ENCODE peak calls at places on chromosomes 5 and 9, in nine cellular contexts. T is head of caudate nucleus; D is activated CD4-positive, alpha-beta T cell treated with anti-CD3 and anti-CD28 coated beads, Interleukin-2, amount 50 U/mL, for 24 hours; W is GF-D8; G is NCI-H2171; F is naive thymus-derived CD8-positive, alpha-beta T cell; S is foreskin fibroblast; X is Caco-2; E is naive thymus-derived CD4-positive, alpha-beta T cell. H is an unnamed sample.

GRCh38 chr5:157709346-157709745 is 21.9 kb upstream of the THG1L start:
- DNase-seq in E (no peak), T (no peak), W (no peak), F (no peak), X (no peak), G (no peak), S (no peak), D (no peak), H (no peak)

GRCh38 chr9:87109182-87109581 is 161.9 kb upstream of the GAS1 start:
- DNase-seq in W (no peak), D (no peak), T (no peak), F (no peak), X (no peak), S (peak), G (no peak), E (no peak), H (no peak)

GRCh38 chr5:67129768-67130167 is 66.8 kb downstream of the CD180 start:
- DNase-seq in E (no peak), G (no peak), S (no peak), D (no peak), F (no peak), X (no peak), W (no peak), T (no peak), H (no peak)

GRCh38 chr5:176319827-176320554 is 41.6 kb downstream of the KIAA1191 start:
- DNase-seq in W (no peak), E (no peak), S (no peak), T (no peak), F (no peak), X (no peak), D (no peak), G (no peak), H (no peak)

GRCh38 chr5:123690821-123691220 is 178.8 kb downstream of the CSNK1G3 start:
- DNase-seq in G (no peak), F (no peak), S (peak), W (no peak), E (no peak), X (no peak), T (no peak), D (no peak), H (no peak)

GRCh38 chr5:157485811-157486739 is 26.1 kb downstream of the NIPAL4 start:
- DNase-seq in E (no peak), F (no peak), S (no peak), X (peak), D (no peak), G (no peak), W (no peak), T (no peak), H (no peak)

GRCh38 chr5:2502970-2503594 is 248.4 kb downstream of the IRX2 start:
- DNase-seq in G (no peak), D (no peak), F (no peak), S (no peak), E (no peak), X (no peak), T (no peak), W (no peak), H (no peak)

GRCh38 chr9:114742947-114743346 is 61.0 kb upstream of the TEX48 start:
- DNase-seq in G (no peak), S (no peak), F (no peak), E (no peak), T (no peak), D (no peak), X (no peak), W (no peak), H (no peak)

GRCh38 chr5:160605266-160605665 is 183.6 kb downstream of the PTTG1 start:
- DNase-seq in T (no peak), F (no peak), X (no peak), W (no peak), G (no peak), D (no peak), S (no peak), E (no peak), H (no peak)

GRCh38 chr5:912356-913091 is 19.8 kb downstream of the TRIP13 start:
- DNase-seq in F (no peak), S (no peak), T (peak), E (no peak), W (no peak), X (no peak), G (no peak), D (peak), H (peak)

GRCh38 chr9:96524045-96524444 is 74.1 kb downstream of the HABP4 start:
- DNase-seq in W (no peak), X (no peak), G (no peak), F (no peak), S (no peak), T (no peak), D (no peak), E (no peak), H (no peak)

GRCh38 chr5:179228341-179229121 is 116.7 kb downstream of the ADAMTS2 start:
- DNase-seq in G (no peak), S (no peak), W (no peak), D (no peak), T (no peak), X (peak), E (no peak), F (peak), H (no peak)

GRCh38 chr5:10857333-10857723 is 96.3 kb upstream of the DAP start:
- DNase-seq in E (no peak), G (no peak), F (no peak), T (no peak), X (no peak), D (no peak), S (no peak), W (no peak), H (no peak)

GRCh38 chr5:67154518-67155206 is 41.9 kb downstream of the CD180 start:
- DNase-seq in E (no peak), D (no peak), G (no peak), X (no peak), S (no peak), W (no peak), T (no peak), F (no peak), H (no peak)

GRCh38 chr5:67693956-67694564 is 497.5 kb upstream of the CD180 start:
- DNase-seq in X (no peak), W (no peak), F (no peak), S (peak), G (no peak), D (no peak), E (no peak), T (no peak), H (no peak)

GRCh38 chr9:77015291-77016048 is 4.0 kb upstream of the FOXB2 start:
- DNase-seq in G (no peak), F (no peak), S (no peak), T (no peak), W (no peak), E (no peak), X (no peak), D (no peak), H (no peak)